ENCODE peak calls at places on chromosomes 11 and 22, in ten cellular contexts. Z, R, E, B, U, I, S, W, O and K are unnamed samples.

GRCh38 chr11:60754887-60755286 is 1.8 kb upstream of the MS4A15 start:
- DNase-seq in U (no peak), O (no peak), R (no peak), I (no peak), S (no peak), E (no peak), W (no peak), B (no peak), Z (no peak), K (no peak)

GRCh38 chr11:82869657-82870056 is 30.6 kb downstream of the PRCP start:
- DNase-seq in B (no peak), O (no peak), W (no peak), I (no peak), E (no peak), U (no peak), R (peak), S (no peak), Z (no peak), K (no peak)

GRCh38 chr11:83725161-83725560 is 439.0 kb upstream of the CCDC90B start:
- DNase-seq in I (no peak), W (no peak), O (no peak), R (peak), E (no peak), Z (no peak), S (peak), U (no peak), B (no peak), K (no peak)

GRCh38 chr11:17258670-17259069 is 17.9 kb upstream of the NUCB2 start:
- DNase-seq in I (no peak), U (no peak), R (no peak), B (no peak), Z (no peak), O (no peak), E (no peak), W (no peak), S (no peak), K (no peak)

GRCh38 chr11:104161751-104162450 is 2.0 kb downstream of the PDGFD start:
- DNase-seq in I (no peak), U (no peak), B (no peak), O (no peak), R (no peak), W (no peak), E (no peak), Z (no peak), S (no peak), K (no peak)

GRCh38 chr11:83827940-83828554 is 541.9 kb upstream of the CCDC90B start:
- DNase-seq in B (peak), W (no peak), I (no peak), U (no peak), Z (no peak), R (peak), S (peak), E (no peak), O (peak), K (peak)

GRCh38 chr11:92779746-92780145 is 189.7 kb upstream of the MTNR1B start:
- DNase-seq in B (no peak), Z (no peak), U (no peak), O (no peak), E (no peak), I (no peak), W (no peak), R (no peak), S (no peak), K (no peak)

GRCh38 chr11:104979839-104980238 is 11.5 kb upstream of the CASP4 start:
- DNase-seq in W (no peak), S (no peak), Z (no peak), R (no peak), O (no peak), E (no peak), B (no peak), I (no peak), U (no peak), K (no peak)

GRCh38 chr22:23769321-23769965 is 1.7 kb upstream of the CHCHD10 start:
- DNase-seq in R (no peak), W (no peak), I (no peak), Z (no peak), S (no peak), O (no peak), U (no peak), E (no peak), B (no peak), K (no peak)